ENCODE peak calls at places on chromosomes 7 and 10, in ten cellular contexts. J is mammary epithelial cell; T is cardiac fibroblast; M is OCI-LY7; W is transverse colon; D is fibroblast of mammary gland; X is A549; R is CD8-positive, alpha-beta T cell; F is mesenchymal stem cell; S is heart right ventricle. L is an unnamed sample.

GRCh38 chr10:128040096-128040495 is 86.1 kb downstream of the MKI67 start:
- DNase-seq in T (no peak), F (no peak), J (no peak), S (no peak), X (no peak), M (no peak), R (no peak), D (no peak), W (no peak), L (no peak)

GRCh38 chr7:133230591-133231194 is 22.2 kb upstream of the EXOC4 start:
- DNase-seq in J (peak), X (peak), R (no peak), M (peak), T (peak), S (no peak), D (peak), W (peak), F (peak), L (peak)

GRCh38 chr7:46168671-46169383 is 247.8 kb upstream of the IGFBP3 start:
- DNase-seq in F (no peak), S (no peak), X (no peak), J (peak), D (no peak), R (no peak), W (no peak), M (no peak), T (no peak), L (no peak)

GRCh38 chr7:3943265-3943664 is 642.2 kb downstream of the SDK1 start:
- DNase-seq in W (peak), D (no peak), S (no peak), F (no peak), J (no peak), M (no peak), T (no peak), R (no peak), X (no peak), L (no peak)

GRCh38 chr7:82562716-82563404 is 119.3 kb upstream of the CACNA2D1 start:
- DNase-seq in T (peak), J (peak), F (peak), X (no peak), S (no peak), R (no peak), D (peak), M (no peak), W (no peak), L (peak)

GRCh38 chr7:1396195-1396594 is 63.1 kb downstream of the MICALL2 start:
- DNase-seq in W (no peak), F (no peak), S (no peak), T (no peak), M (no peak), J (no peak), X (no peak), D (no peak), R (no peak), L (no peak)

GRCh38 chr7:140726304-140726703 is 29.8 kb downstream of the NDUFB2 start:
- DNase-seq in R (no peak), W (no peak), M (peak), S (no peak), T (peak), J (no peak), D (peak), X (peak), F (peak), L (no peak)

GRCh38 chr7:116776610-116777289 is 85.6 kb upstream of the CAPZA2 start:
- DNase-seq in J (peak), F (peak), D (peak), X (peak), W (no peak), S (no peak), M (no peak), R (no peak), T (peak), L (peak)

GRCh38 chr7:130822642-130823041 is 88.6 kb upstream of the KLF14 start:
- DNase-seq in D (no peak), J (peak), M (no peak), T (no peak), S (no peak), F (peak), R (no peak), X (no peak), W (no peak), L (no peak)

GRCh38 chr7:128347573-128348147 is 4.0 kb upstream of the RBM28 start:
- DNase-seq in D (peak), F (peak), J (no peak), T (peak), X (peak), R (no peak), S (peak), W (peak), M (peak), L (peak)

GRCh38 chr7:156616269-156617202 is 24.0 kb upstream of the RNF32 start:
- DNase-seq in W (peak), T (no peak), X (no peak), R (no peak), J (no peak), M (no peak), S (no peak), D (no peak), F (no peak), L (peak)

GRCh38 chr10:43082087-43082486 is 5.2 kb downstream of the RET start:
- DNase-seq in R (no peak), X (no peak), F (no peak), D (no peak), J (no peak), W (no peak), S (no peak), M (no peak), T (no peak), L (no peak)

GRCh38 chr10:94116848-94117247 is 123.1 kb downstream of the PLCE1 start:
- DNase-seq in T (no peak), X (no peak), D (no peak), J (no peak), F (no peak), M (no peak), S (no peak), R (no peak), W (no peak), L (no peak)

GRCh38 chr10:107546239-107546638 is 381.7 kb upstream of the SORCS1 start:
- DNase-seq in R (no peak), X (no peak), M (no peak), D (peak), T (peak), J (peak), F (peak), W (no peak), S (no peak), L (peak)

GRCh38 chr10:69501657-69502056 is 50.4 kb downstream of the TSPAN15 start:
- DNase-seq in R (no peak), D (no peak), M (no peak), J (no peak), F (no peak), S (no peak), W (no peak), T (no peak), X (no peak), L (no peak)

GRCh38 chr7:1659696-1660095 is 10.4 kb upstream of the ELFN1 start:
- DNase-seq in W (no peak), J (no peak), S (no peak), F (peak), X (no peak), T (no peak), M (no peak), D (peak), R (no peak), L (peak)

GRCh38 chr7:91126762-91127161 is 137.5 kb upstream of the FZD1 start:
- DNase-seq in S (no peak), F (no peak), M (no peak), X (no peak), J (no peak), D (no peak), R (no peak), T (no peak), W (no peak), L (no peak)

GRCh38 chr10:52064084-52064845 is 249.8 kb upstream of the DKK1 start:
- DNase-seq in R (no peak), D (no peak), W (no peak), S (peak), F (no peak), M (no peak), J (no peak), X (no peak), T (no peak), L (no peak)

GRCh38 chr10:25176421-25176968 is 1.7 kb downstream of the GPR158 start:
- DNase-seq in M (no peak), D (no peak), T (peak), J (no peak), F (no peak), W (no peak), R (no peak), X (no peak), S (no peak), L (no peak)

DNA sequence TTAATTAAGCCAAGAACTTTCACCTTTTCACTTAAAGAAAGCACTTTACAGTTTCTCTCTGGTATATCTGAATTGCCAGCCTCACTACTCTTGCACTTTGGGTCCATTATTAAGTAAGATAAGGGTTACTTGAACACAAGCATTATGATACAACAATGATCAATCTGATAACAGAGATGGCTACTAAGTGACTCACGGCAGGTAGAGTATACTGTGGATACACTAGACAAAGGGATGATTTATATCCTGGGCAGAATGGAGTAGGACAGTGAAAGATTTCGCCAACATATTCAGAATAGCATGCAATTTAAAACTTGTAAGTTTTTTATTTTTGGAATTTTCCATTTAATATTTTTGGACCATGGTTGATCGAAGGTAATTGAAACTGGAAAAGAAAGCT is 34.3 kb upstream of the ITGB8 start:
- DNase-seq in R (no peak), M (no peak), J (peak), S (no peak), D (no peak), F (no peak), T (no peak), X (no peak), W (no peak), L (no peak)
- H3K4me3 ChIP-seq in R (no peak), M (no peak), J (no peak), S (no peak), D (no peak), F (no peak), T (no peak), X (no peak), W (no peak), L (no peak)

DNA sequence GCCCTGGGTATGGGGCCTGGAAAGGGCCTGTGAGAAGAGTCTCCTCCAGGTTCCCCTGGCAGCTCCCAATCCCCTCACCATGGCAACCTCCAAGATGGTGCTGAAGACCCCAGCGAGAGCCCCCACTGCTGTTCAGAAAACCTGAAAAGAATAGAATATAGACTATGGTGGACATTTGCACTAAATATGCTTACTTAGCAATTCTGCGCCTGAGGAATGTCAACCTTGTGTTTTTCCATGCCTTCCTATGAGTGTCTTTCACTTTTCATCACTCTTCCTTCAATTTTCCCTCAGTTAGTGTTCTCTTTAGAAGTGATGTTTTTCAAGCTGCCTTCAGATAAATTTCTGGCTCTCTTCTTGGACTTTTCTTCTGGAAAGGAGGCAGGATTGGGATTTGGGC is 589.2 kb downstream of the LRMDA start:
- DNase-seq in R (no peak), J (no peak), X (no peak), D (no peak), T (no peak), S (no peak), M (no peak), W (no peak), F (no peak), L (no peak)
- H3K4me3 ChIP-seq in R (no peak), J (no peak), X (no peak), D (no peak), T (no peak), S (no peak), M (no peak), W (no peak), F (no peak), L (no peak)

DNA sequence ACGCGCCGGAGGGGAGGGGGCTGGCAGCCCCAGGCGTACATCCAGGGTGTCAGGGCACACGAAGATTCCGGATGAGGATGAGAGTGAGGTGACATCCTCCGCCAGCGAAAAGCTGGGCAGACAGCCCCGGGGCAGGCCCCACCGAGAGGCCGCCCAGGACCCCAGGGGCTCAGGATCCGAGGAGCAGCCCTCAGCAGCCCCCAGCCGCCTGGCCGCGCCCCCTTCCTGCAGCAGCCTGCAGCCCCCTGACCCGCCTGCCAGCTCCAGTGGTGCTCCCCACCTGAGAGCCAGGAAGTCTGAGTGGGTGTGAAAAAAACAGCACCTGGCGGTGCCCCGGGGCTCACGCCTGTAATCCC is 3.2 kb downstream of the GJD4 start:
- DNase-seq in S (no peak), T (no peak), M (no peak), X (no peak), F (no peak), D (no peak), W (no peak), R (no peak), J (no peak), L (no peak)
- H3K4me3 ChIP-seq in S (peak), T (peak), M (no peak), X (no peak), F (no peak), D (peak), W (no peak), R (peak), J (no peak), L (no peak)

GRCh38 chr10:5424751-5425150 is 12.4 kb downstream of the NET1 start:
- DNase-seq in W (no peak), D (no peak), F (no peak), X (no peak), T (no peak), R (no peak), M (no peak), S (no peak), J (no peak), L (no peak)

GRCh38 chr10:5419466-5420094 is 7.2 kb downstream of the NET1 start:
- DNase-seq in D (peak), W (no peak), M (no peak), S (no peak), F (no peak), R (no peak), J (peak), T (peak), X (no peak), L (no peak)

GRCh38 chr10:5418584-5418983 is 6.2 kb downstream of the NET1 start:
- DNase-seq in T (no peak), S (no peak), W (no peak), J (no peak), M (no peak), X (no peak), D (no peak), F (no peak), R (no peak), L (no peak)

GRCh38 chr10:5428133-5428532 is 15.8 kb downstream of the NET1 start:
- DNase-seq in W (no peak), J (no peak), D (no peak), R (no peak), X (no peak), T (no peak), S (no peak), M (no peak), F (no peak), L (no peak)

GRCh38 chr10:5423774-5424173 is 11.4 kb downstream of the NET1 start:
- DNase-seq in W (no peak), F (no peak), X (no peak), S (no peak), R (no peak), M (no peak), J (no peak), D (no peak), T (no peak), L (no peak)
- H3K4me3 ChIP-seq in W (no peak), F (no peak), X (no peak), S (no peak), R (no peak), M (no peak), J (no peak), D (no peak), T (no peak), L (no peak)

GRCh38 chr7:155373359-155374273 is 75.9 kb downstream of the INSIG1 start:
- DNase-seq in R (no peak), D (no peak), T (no peak), W (no peak), S (no peak), M (no peak), J (no peak), F (peak), X (no peak), L (peak)
- H3K4me3 ChIP-seq in R (no peak), D (no peak), T (no peak), W (peak), S (peak), M (no peak), J (no peak), F (no peak), X (peak), L (peak)

L was measured in foreskin fibroblast.